ENCODE peak calls at places on chromosomes 4 and X, in eight cellular contexts. T, M, E, K, I, V, L and X are unnamed samples.

GRCh38 chrX:537156-537555 is 93.4 kb upstream of the SHOX start:
- DNase-seq in T (no peak), M (no peak), E (no peak), K (no peak), I (no peak), V (no peak), L (no peak), X (no peak)

GRCh38 chr4:153471691-153472080 is 5.5 kb downstream of the TMEM131L start:
- DNase-seq in T (no peak), M (no peak), E (no peak), K (no peak), I (no peak), V (peak; percentile 63), L (no peak), X (no peak)

GRCh38 chr4:152460488-152460887 is 75.4 kb downstream of the FBXW7 start:
- DNase-seq in T (no peak), M (no peak), E (peak; percentile 78), K (no peak), I (no peak), V (no peak), L (peak; percentile 59), X (peak; percentile 47)

GRCh38 chrX:153866302-153867019 is 19.5 kb downstream of the L1CAM start:
- DNase-seq in T (no peak), M (no peak), E (no peak), K (no peak), I (no peak), V (no peak), L (no peak), X (no peak)

GRCh38 chr4:19123681-19124080 is 1102.1 kb upstream of the LCORL start:
- DNase-seq in T (no peak), M (no peak), E (no peak), K (no peak), I (no peak), V (no peak), L (no peak), X (no peak)

GRCh38 chr4:156609421-156609820 is 362.2 kb downstream of the PDGFC start:
- DNase-seq in T (peak; percentile 8), M (no peak), E (no peak), K (no peak), I (no peak), V (no peak), L (peak; percentile 22), X (no peak)

GRCh38 chrX:120282697-120283096 is 28.6 kb downstream of the TMEM255A start:
- DNase-seq in T (no peak), M (no peak), E (no peak), K (no peak), I (no peak), V (no peak), L (no peak), X (no peak)

GRCh38 chr4:76589402-76589801 is 154.4 kb downstream of the SHROOM3 start:
- DNase-seq in T (peak; percentile 51), M (peak; percentile 38), E (peak; percentile 57), K (no peak), I (no peak), V (no peak), L (peak; percentile 86), X (peak; percentile 74)

GRCh38 chr4:111537861-111538260 is 607.4 kb upstream of the FAM241A start:
- DNase-seq in T (no peak), M (no peak), E (peak; percentile 60), K (no peak), I (no peak), V (no peak), L (peak; percentile 74), X (no peak)

GRCh38 chr4:129428454-129428853 is 332.5 kb downstream of the C4orf33 start:
- DNase-seq in T (no peak), M (no peak), E (no peak), K (no peak), I (no peak), V (no peak), L (no peak), X (no peak)

GRCh38 chr4:82613111-82613510 is 51.3 kb upstream of the TMEM150C start:
- DNase-seq in T (no peak), M (no peak), E (no peak), K (no peak), I (no peak), V (no peak), L (no peak), X (no peak)

GRCh38 chr4:117691572-117692351 is 342.5 kb upstream of the NDST3 start:
- DNase-seq in T (no peak), M (no peak), E (no peak), K (no peak), I (no peak), V (no peak), L (no peak), X (no peak)

GRCh38 chr4:7933631-7934510 is 5.8 kb downstream of the AFAP1 start:
- DNase-seq in T (no peak), M (no peak), E (peak; percentile 37), K (no peak), I (no peak), V (no peak), L (peak; percentile 67), X (no peak)

GRCh38 chr4:17072483-17072882 is 174.0 kb upstream of the LDB2 start:
- DNase-seq in T (no peak), M (no peak), E (peak; percentile 42), K (no peak), I (no peak), V (no peak), L (peak; percentile 50), X (no peak)

GRCh38 chrX:153736071-153736820 is 11.6 kb downstream of the ABCD1 start:
- DNase-seq in T (no peak), M (no peak), E (no peak), K (no peak), I (no peak), V (no peak), L (no peak), X (no peak)

GRCh38 chr4:163505374-163505773 is 10.9 kb downstream of the TMA16 start:
- DNase-seq in T (no peak), M (no peak), E (no peak), K (no peak), I (no peak), V (no peak), L (peak; percentile 65), X (no peak)

GRCh38 chr4:127846765-127847164 is 33.9 kb upstream of the PLK4 start:
- DNase-seq in T (no peak), M (no peak), E (no peak), K (no peak), I (no peak), V (no peak), L (no peak), X (no peak)

GRCh38 chrX:42098897-42099296 is 175.5 kb upstream of the CASK start:
- DNase-seq in T (no peak), M (no peak), E (no peak), K (no peak), I (no peak), V (no peak), L (no peak), X (no peak)

GRCh38 chr4:48943387-48943786 is 36.8 kb upstream of the OCIAD2 start:
- DNase-seq in T (no peak), M (no peak), E (no peak), K (no peak), I (no peak), V (no peak), L (no peak), X (peak; percentile 59)

GRCh38 chr4:165375465-165375864 is 3.3 kb upstream of the CPE start:
- DNase-seq in T (no peak), M (no peak), E (no peak), K (no peak), I (no peak), V (no peak), L (no peak), X (no peak)

GRCh38 chrX:74449322-74449936 is 28.1 kb downstream of the SLC16A2 start:
- DNase-seq in T (no peak), M (no peak), E (peak; percentile 6), K (peak; percentile 38), I (no peak), V (peak; percentile 10), L (no peak), X (no peak)

GRCh38 chr4:98510757-98511517 is 147.5 kb downstream of the TSPAN5 start:
- DNase-seq in T (no peak), M (no peak), E (peak; percentile 88), K (no peak), I (no peak), V (no peak), L (peak; percentile 94), X (no peak)

GRCh38 chr4:35189988-35190613 is 1054.2 kb downstream of the ARAP2 start:
- DNase-seq in T (no peak), M (no peak), E (no peak), K (no peak), I (no peak), V (no peak), L (no peak), X (no peak)

GRCh38 chr4:109982521-109982920 is 69.8 kb downstream of the EGF start:
- DNase-seq in T (no peak), M (no peak), E (no peak), K (no peak), I (no peak), V (no peak), L (no peak), X (no peak)

GRCh38 chrX:1536712-1537030 is 314 bp downstream of the P2RY8 start:
- DNase-seq in T (no peak), M (no peak), E (no peak), K (no peak), I (no peak), V (no peak), L (no peak), X (no peak)

GRCh38 chr4:123555500-123556273 is 159.1 kb downstream of the SPRY1 start:
- DNase-seq in T (peak; percentile 93), M (peak; percentile 83), E (peak; percentile 74), K (peak; percentile 96), I (peak; percentile 83), V (no peak), L (peak; percentile 87), X (peak; percentile 94)

GRCh38 chr4:125004676-125005075 is 292.1 kb upstream of the ANKRD50 start:
- DNase-seq in T (no peak), M (no peak), E (no peak), K (no peak), I (no peak), V (no peak), L (no peak), X (no peak)

GRCh38 chrX:28022371-28022770 is 41.1 kb upstream of the DCAF8L1 start:
- DNase-seq in T (no peak), M (no peak), E (no peak), K (no peak), I (no peak), V (no peak), L (no peak), X (no peak)
- H3K36me3 ChIP-seq in T (no peaks in the 10 kb centered on the region), M (no peaks in the 10 kb centered on the region), E (no peaks in the 10 kb centered on the region), K (no peaks in the 10 kb centered on the region), I (no peaks in the 10 kb centered on the region), V (no peaks in the 10 kb centered on the region), L (no peaks in the 10 kb centered on the region), X (no peaks in the 10 kb centered on the region)

GRCh38 chr4:150211821-150212445 is 133.7 kb downstream of the DCLK2 start:
- DNase-seq in T (no peak), M (no peak), E (no peak), K (no peak), I (no peak), V (no peak), L (no peak), X (no peak)
- H3K4me1 ChIP-seq in T (no peaks in the 10 kb centered on the region), M (no peaks in the 10 kb centered on the region), E (peaks cover 7% of the 10 kb centered on the region), K (no peaks in the 10 kb centered on the region), I (peaks cover 2% of the 10 kb centered on the region), V (no peaks in the 10 kb centered on the region), L (no peaks in the 10 kb centered on the region), X (peaks cover 16% of the 10 kb centered on the region)

GRCh38 chr4:174201898-174202297 is 81.6 kb downstream of the FBXO8 start:
- DNase-seq in T (no peak), M (no peak), E (no peak), K (no peak), I (no peak), V (no peak), L (no peak), X (no peak)
- H3K4me3 ChIP-seq in T (no peak overlapping the region), M (no peak overlapping the region), E (no peak overlapping the region), K (no peak overlapping the region), I (no peak overlapping the region), V (no peak overlapping the region), L (no peak overlapping the region), X (no peak overlapping the region)

GRCh38 chr4:5796976-5797375 is 86.0 kb downstream of the EVC start:
- DNase-seq in T (no peak), M (no peak), E (no peak), K (no peak), I (no peak), V (no peak), L (no peak), X (no peak)
- H3K36me3 ChIP-seq in T (no peaks in the 10 kb centered on the region), M (no peaks in the 10 kb centered on the region), E (peaks cover 49% of the 10 kb centered on the region), K (peaks cover 4% of the 10 kb centered on the region), I (no peaks in the 10 kb centered on the region), V (no peaks in the 10 kb centered on the region), L (peaks cover 39% of the 10 kb centered on the region), X (no peaks in the 10 kb centered on the region)